ENCODE peak calls at places on chromosomes 6 and 20, in five cellular contexts. K is cardiac fibroblast, C is epithelial cell of esophagus, M is Calu3, Z is IMR-90. L is an unnamed sample.
A peak's percentile ranks its signal among the peaks of the same experiment; 100 is the strongest.

GRCh38 chr20:19019734-19020364 is 192.6 kb upstream of the SLC24A3 start:
- DNase-seq in C (no peak), Z (no peak), K (no peak), M (no peak), L (no peak)

GRCh38 chr20:33668087-33668790 is 1.5 kb downstream of the ACTL10 start:
- DNase-seq in C (no peak), Z (no peak), M (no peak), K (no peak), L (no peak)

GRCh38 chr20:54177378-54177777 is 3.6 kb upstream of the CYP24A1 start:
- DNase-seq in Z (no peak), C (no peak), K (no peak), M (no peak), L (no peak)

GRCh38 chr6:165186041-165186440 is 123.4 kb downstream of the C6orf118 start:
- DNase-seq in M (no peak), K (peak; percentile 21), Z (no peak), C (no peak), L (no peak)

GRCh38 chr6:4351857-4352669 is 216.7 kb upstream of the ECI2 start:
- DNase-seq in Z (peak; percentile 95), C (peak; percentile 87), K (peak; percentile 96), M (peak; percentile 36), L (peak; percentile 89)

GRCh38 chr6:150207931-150208570 is 65.2 kb downstream of the PPP1R14C start:
- DNase-seq in C (peak; percentile 48), M (no peak), K (peak; percentile 7), Z (peak; percentile 11), L (no peak)

GRCh38 chr6:113949499-113949898 is 21.4 kb downstream of the HDAC2 start:
- DNase-seq in Z (no peak), M (no peak), C (no peak), K (no peak), L (no peak)

GRCh38 chr6:90135672-90136071 is 161.0 kb downstream of the BACH2 start:
- DNase-seq in C (peak; percentile 81), Z (peak; percentile 90), M (no peak), K (peak; percentile 14), L (peak; percentile 52)

GRCh38 chr6:106966671-106967522 is 7.6 kb downstream of the CD24 start:
- DNase-seq in C (peak; percentile 23), Z (no peak), M (no peak), K (no peak), L (no peak)

GRCh38 chr6:157380458-157380778 is 572 bp upstream of the ZDHHC14 start:
- DNase-seq in M (peak; percentile 22), K (no peak), Z (no peak), C (no peak), L (no peak)

GRCh38 chr6:89260832-89261231 is 43.7 kb upstream of the GABRR1 start:
- DNase-seq in Z (no peak), C (peak; percentile 7), K (no peak), M (no peak), L (no peak)

GRCh38 chr6:13189710-13190109 is 138.6 kb downstream of the TBC1D7 start:
- DNase-seq in Z (no peak), C (no peak), M (no peak), K (no peak), L (no peak)

GRCh38 chr6:46816626-46817025 is 23.4 kb downstream of the MEP1A start:
- DNase-seq in M (no peak), C (peak; percentile 95), K (no peak), Z (no peak), L (no peak)

GRCh38 chr6:34438705-34439104 is 12.8 kb upstream of the RPS10 start:
- DNase-seq in K (no peak), C (no peak), M (no peak), Z (no peak), L (no peak)

GRCh38 chr6:108565091-108565766 is 4.5 kb downstream of the FOXO3 start:
- DNase-seq in Z (no peak), M (no peak), C (peak; percentile 52), K (no peak), L (no peak)

GRCh38 chr6:108564178-108564577 is 3.5 kb downstream of the FOXO3 start:
- DNase-seq in C (peak; percentile 81), M (no peak), Z (peak; percentile 98), K (peak; percentile 97), L (peak; percentile 93)

GRCh38 chr6:108568101-108568500 is 7.4 kb downstream of the FOXO3 start:
- DNase-seq in Z (no peak), M (no peak), K (no peak), C (no peak), L (no peak)

GRCh38 chr6:108566406-108566805 is 5.7 kb downstream of the FOXO3 start:
- DNase-seq in K (no peak), Z (no peak), M (no peak), C (no peak), L (no peak)

DNA sequence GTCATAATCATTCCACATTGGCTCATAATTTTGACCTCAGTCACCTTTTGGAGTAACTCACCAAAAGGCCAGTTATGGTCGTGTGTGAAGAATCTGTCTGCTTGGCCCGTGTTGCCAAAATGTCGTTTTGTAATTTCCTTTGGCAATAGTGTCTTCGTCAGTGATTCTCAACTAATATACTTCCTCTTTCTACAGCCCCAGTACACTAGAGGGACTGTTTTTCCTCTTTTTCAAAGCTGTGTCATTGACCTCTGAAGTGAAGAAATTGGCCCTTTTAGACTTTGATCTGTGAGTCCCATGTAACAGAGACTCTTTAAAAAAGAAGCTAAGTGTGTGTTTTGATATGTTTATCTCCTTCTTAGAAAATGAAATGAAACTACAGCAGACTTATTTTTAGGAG is 5.2 kb downstream of the FOXO3 start:
- DNase-seq in C (peak; percentile 37), K (peak; percentile 97), M (no peak), Z (peak; percentile 88), L (no peak)
- TF ChIP-seq CTCF in C (no peak), K (peak; percentile 20), M (no peak), Z (peak; percentile 33), L (no peak)

GRCh38 chr6:30149234-30149633 is 11.8 kb downstream of the TRIM10 start:
- DNase-seq in M (no peak), K (no peak), Z (no peak), C (no peak), L (no peak)
- TF ChIP-seq CTCF in M (no peak), K (no peak), Z (no peak), C (no peak), L (no peak)

DNA sequence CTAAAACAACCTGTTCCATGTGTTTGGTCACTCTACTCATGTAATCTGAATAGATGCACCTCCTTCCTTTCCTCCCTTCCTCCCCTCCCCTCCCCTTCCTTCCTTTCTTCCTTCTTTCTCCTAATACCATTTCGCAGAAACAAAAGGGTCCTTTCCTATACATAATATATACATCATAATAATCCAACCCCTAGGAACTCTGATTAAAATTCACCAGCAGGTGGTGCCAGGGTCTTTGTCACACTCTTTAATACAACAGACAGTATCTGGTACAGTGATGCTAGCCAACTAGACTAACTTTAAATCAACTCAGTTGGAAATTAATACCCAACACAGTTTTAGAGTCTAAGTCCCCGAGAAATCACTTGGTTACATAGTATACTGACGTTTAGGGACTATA is 181.2 kb upstream of the SHLD1 start:
- DNase-seq in M (peak; percentile 53), K (peak; percentile 61), C (peak; percentile 58), Z (peak; percentile 59), L (peak; percentile 26)
- TF ChIP-seq CTCF in M (no peak), K (peak; percentile 40), C (peak; percentile 51), Z (peak; percentile 59), L (peak; percentile 50)

GRCh38 chr6:11042750-11043551 is 1.2 kb downstream of the ELOVL2 start:
- DNase-seq in M (no peak), C (peak; percentile 6), K (peak; percentile 15), Z (peak; percentile 44), L (no peak)
- TF ChIP-seq CTCF in M (no peak), C (no peak), K (no peak), Z (no peak), L (no peak)

GRCh38 chr6:40753048-40753447 is 165.9 kb upstream of the LRFN2 start:
- DNase-seq in Z (no peak), K (no peak), M (no peak), C (no peak), L (no peak)

GRCh38 chr6:40755749-40756452 is 168.7 kb upstream of the LRFN2 start:
- DNase-seq in Z (peak; percentile 44), C (no peak), M (no peak), K (no peak), L (no peak)

GRCh38 chr6:40753939-40754448 is 166.8 kb upstream of the LRFN2 start:
- DNase-seq in Z (no peak), C (no peak), M (no peak), K (no peak), L (no peak)

GRCh38 chr6:40754481-40755045 is 167.4 kb upstream of the LRFN2 start:
- DNase-seq in M (no peak), K (no peak), Z (no peak), C (no peak), L (no peak)

DNA sequence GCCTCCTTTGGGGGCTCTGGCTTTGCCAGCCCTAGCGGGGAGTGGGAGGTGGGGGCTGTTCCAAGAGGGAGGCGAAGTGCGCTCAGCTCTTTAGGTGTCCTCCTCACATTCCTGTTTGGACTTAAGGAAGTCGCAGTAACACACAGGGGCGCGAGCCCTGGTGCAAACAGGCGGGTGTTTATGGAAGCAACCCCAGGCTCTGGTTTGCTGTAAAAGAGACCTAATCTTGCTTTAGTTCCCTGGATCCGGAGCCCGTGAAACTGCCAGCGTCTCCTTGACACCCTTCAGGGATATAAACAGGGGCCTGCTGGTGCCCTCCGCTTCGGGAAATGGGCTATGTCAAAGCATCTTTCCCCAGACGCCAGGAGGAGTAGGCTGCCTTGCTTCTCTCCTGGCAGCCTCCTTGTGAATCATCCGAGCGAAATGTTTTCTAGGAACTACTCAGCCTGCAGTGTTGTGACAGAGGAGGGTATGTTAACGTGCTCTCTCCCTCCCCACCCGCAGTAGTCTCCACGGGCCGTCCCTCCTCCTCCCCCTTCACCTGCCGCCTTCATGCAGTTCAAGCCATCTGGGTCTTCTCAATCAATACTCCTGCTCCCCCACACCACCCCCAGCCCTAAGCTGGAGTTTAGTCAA is 168.0 kb upstream of the LRFN2 start:
- DNase-seq in C (peak; percentile 28), Z (peak; percentile 56), K (peak; percentile 6), M (no peak), L (no peak)
- TF ChIP-seq CTCF in C (no peak), Z (peak; percentile 3), K (no peak), M (no peak), L (peak; percentile 8)

GRCh38 chr6:93017213-93017612 is 402.1 kb downstream of the EPHA7 start:
- DNase-seq in Z (no peak), C (no peak), M (no peak), K (no peak), L (no peak)
- TF ChIP-seq CTCF in Z (no peak), C (peak; percentile 18), M (no peak), K (no peak), L (peak; percentile 1)

DNA sequence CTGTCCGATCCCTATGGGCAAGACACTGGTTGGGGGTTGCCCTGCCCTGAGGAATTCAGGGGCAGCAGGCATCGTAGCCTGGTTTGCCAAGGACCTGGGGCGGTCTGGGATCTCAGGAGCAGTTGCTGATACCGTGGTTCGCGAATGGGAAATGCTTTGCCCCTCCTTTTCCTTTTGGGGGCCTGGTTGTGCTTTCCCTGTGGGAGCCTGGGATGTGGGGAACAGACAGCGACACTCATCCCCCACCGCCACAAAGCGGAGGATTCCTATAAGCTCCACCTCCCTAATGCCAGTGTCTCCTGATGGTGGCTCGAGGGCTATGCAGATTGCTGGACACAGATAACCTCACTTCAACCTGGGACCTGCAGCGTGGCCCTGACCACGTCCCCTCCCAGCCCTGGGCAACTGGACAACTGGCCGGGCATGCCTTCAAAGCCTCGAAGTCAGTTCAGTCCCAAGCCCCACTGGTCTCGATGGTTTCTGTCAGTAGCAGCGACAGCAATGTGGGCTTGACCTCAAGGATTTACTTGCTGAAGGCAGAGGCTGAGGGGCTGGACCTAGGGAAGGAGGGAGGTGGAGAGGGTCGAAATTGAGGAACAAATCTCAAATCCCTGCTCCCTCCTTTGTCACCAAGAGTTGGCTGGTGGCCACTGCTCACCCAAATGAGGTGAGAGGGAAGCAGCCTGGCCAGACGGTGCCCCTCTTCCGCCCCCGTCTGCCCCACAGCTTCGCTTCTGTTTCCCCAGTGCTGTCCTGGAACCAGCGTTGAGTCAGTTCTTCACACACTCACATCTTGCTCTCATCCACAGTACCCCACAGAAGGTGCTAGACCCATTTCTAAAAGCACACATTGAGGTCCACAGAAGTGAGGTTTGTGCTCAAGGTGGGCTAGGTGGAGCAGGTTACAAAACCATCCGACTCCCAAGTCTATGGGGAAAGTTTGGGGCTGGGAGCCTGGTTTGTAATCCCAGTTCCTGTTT is 3.5 kb downstream of the CEBPB start:
- DNase-seq in Z (peak; percentile 57), M (no peak), K (no peak), C (no peak), L (no peak)
- TF ChIP-seq CTCF in Z (no peak), M (no peak), K (no peak), C (no peak), L (no peak)

L was measured in astrocyte of the cerebellum.